ENCODE peak calls at places on chromosome 17, in eight cellular contexts. V, P, E, X, N, A, Y and O are unnamed samples. For H3K9me3, the result is how much of the 10 kb centered on the place peaks cover.

GRCh38 chr17:46935658-46936266 is 12.8 kb downstream of the GOSR2 start:
- DNase-seq in N (no peak), E (no peak), Y (peak), V (no peak), X (no peak), P (no peak), A (no peak), O (no peak)

GRCh38 chr17:7839890-7840260 is 5.9 kb downstream of the KDM6B start:
- DNase-seq in N (no peak), Y (peak), X (no peak), P (no peak), E (no peak), A (peak), V (no peak), O (no peak)

GRCh38 chr17:28193241-28193640 is 125.8 kb upstream of the TMEM97 start:
- DNase-seq in E (no peak), Y (no peak), A (no peak), N (peak), P (peak), V (no peak), X (no peak), O (no peak)

GRCh38 chr17:8818654-8819330 is 19.6 kb upstream of the MFSD6L start:
- DNase-seq in V (no peak), E (no peak), P (no peak), Y (no peak), A (no peak), X (no peak), N (peak), O (no peak)

GRCh38 chr17:59892849-59893616 is at the start of the genes RPS6KB1 and TUBD1:
- DNase-seq in E (peak), Y (peak), V (peak), P (peak), A (peak), X (peak), N (peak), O (peak)

GRCh38 chr17:47291242-47291873 is 32.4 kb upstream of the EFCAB13 start:
- DNase-seq in A (no peak), Y (no peak), P (no peak), V (no peak), N (no peak), E (no peak), X (no peak), O (no peak)

GRCh38 chr17:54455251-54455868 is 445.3 kb upstream of the TOM1L1 start:
- DNase-seq in N (no peak), Y (no peak), P (no peak), V (no peak), A (no peak), X (no peak), E (no peak), O (no peak)

GRCh38 chr17:48711128-48711527 is 11.2 kb downstream of the PRAC1 start:
- DNase-seq in X (no peak), N (no peak), V (no peak), Y (no peak), E (no peak), A (no peak), P (no peak), O (no peak)

GRCh38 chr17:80751460-80752368 is 207.1 kb downstream of the RPTOR start:
- DNase-seq in N (no peak), A (peak), E (no peak), Y (peak), V (peak), X (peak), P (no peak), O (no peak)

GRCh38 chr17:75088902-75089417 is 1.2 kb downstream of the SLC16A5 start:
- DNase-seq in P (peak), X (peak), Y (peak), N (peak), V (no peak), A (no peak), E (no peak), O (no peak)

GRCh38 chr17:19742495-19742894 is 5.6 kb downstream of the ALDH3A1 start:
- DNase-seq in N (no peak), A (no peak), E (no peak), X (no peak), V (no peak), P (no peak), Y (no peak), O (no peak)

GRCh38 chr17:22253007-22253406 is 560.7 kb downstream of the KCNJ18 start:
- DNase-seq in E (no peak), Y (no peak), V (no peak), X (no peak), P (no peak), A (no peak), N (no peak), O (no peak)
- H3K9me3 ChIP-seq in E (under half), Y (under half), V (under half), X (under half), P (under half), A (under half), N (under half), O (under half)

GRCh38 chr17:32861979-32862378 is 14.9 kb downstream of the MYO1D start:
- DNase-seq in A (no peak), P (no peak), V (no peak), Y (no peak), X (no peak), E (no peak), N (no peak), O (no peak)

GRCh38 chr17:32855620-32856019 is 21.3 kb downstream of the MYO1D start:
- DNase-seq in P (no peak), Y (no peak), X (no peak), V (no peak), E (no peak), A (no peak), N (no peak), O (no peak)

GRCh38 chr17:32862940-32863339 is 14.0 kb downstream of the MYO1D start:
- DNase-seq in P (no peak), A (no peak), V (no peak), N (no peak), E (no peak), Y (no peak), X (no peak), O (no peak)

GRCh38 chr17:32863559-32863958 is 13.4 kb downstream of the MYO1D start:
- DNase-seq in P (no peak), N (no peak), X (no peak), A (no peak), Y (no peak), E (no peak), V (no peak), O (no peak)

GRCh38 chr17:32859857-32860525 is 16.9 kb downstream of the MYO1D start:
- DNase-seq in N (no peak), E (no peak), X (no peak), A (no peak), V (no peak), Y (no peak), P (no peak), O (no peak)
- H3K9me3 ChIP-seq in N (under half), E (under half), X (under half), A (under half), V (under half), Y (under half), P (under half), O (under half)

DNA sequence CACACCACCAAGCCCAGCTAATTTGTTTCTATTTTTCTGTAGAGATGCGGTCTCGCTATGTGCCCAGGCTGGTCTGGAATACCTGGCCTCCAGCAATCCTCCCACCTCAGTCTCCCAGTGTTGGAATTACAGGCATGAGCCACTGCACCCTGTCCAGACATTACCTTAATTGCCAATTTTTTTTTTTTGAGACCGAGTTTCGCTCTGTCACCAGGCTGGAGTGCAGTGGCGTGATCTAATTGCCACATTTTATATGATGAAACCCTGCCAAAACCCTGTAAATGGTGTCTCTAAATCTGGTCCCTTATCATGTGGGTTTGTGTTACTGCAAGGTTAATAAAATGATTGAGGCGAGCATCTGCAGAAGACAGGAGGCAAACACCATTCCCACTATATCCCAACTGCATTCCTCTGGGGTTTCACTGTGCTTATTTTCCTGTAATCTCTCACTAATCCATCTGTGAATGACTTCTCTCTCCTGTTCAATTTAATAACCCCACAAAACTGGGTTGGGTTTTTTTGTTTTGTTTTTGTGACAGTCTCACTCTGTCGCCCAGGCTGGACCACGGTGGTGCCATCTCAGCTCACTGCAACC is 19.4 kb upstream of the TRIM25 start:
- DNase-seq in X (no peak), P (no peak), A (no peak), N (no peak), Y (no peak), E (no peak), V (no peak), O (no peak)
- H3K9me3 ChIP-seq in X (under half), P (under half), A (under half), N (under half), Y (under half), E (under half), V (under half), O (under half)

GRCh38 chr17:56772442-56772841 is 61.3 kb downstream of the C17orf67 start:
- DNase-seq in P (no peak), A (no peak), E (no peak), Y (no peak), V (no peak), N (no peak), X (no peak), O (no peak)
- H3K9me3 ChIP-seq in P (under half), A (under half), E (under half), Y (under half), V (under half), N (under half), X (under half), O (under half)